ENCODE peak calls at places on chromosomes 5 and 9, in ten cellular contexts. One of them, this sample, is unnamed.

GRCh38 chr5:144183254-144183889 is 12.7 kb downstream of the KCTD16 start:
- DNase-seq in activated effector memory CD4-positive, alpha-beta T cell treated with anti-CD3 and anti-CD28 coated beads, Interleukin-2, amount 50 U/mL, for 16 hours: no peak
- DNase-seq in stimulated activated CD8-positive, alpha-beta memory T cell treated with anti-CD3 and anti-CD28 coated beads, Interleukin-12 subunit alpha, Interleukin-12 subunit beta, amount 100 ng/mL, for 1 hour: no peak
- DNase-seq in ecto neural progenitor cell: no peak
- DNase-seq in NCI-H1105: no peak
- DNase-seq in NCI-H446 treated with DMSO at 0.1 percent for 48 hours: peak
- DNase-seq in NCI-H187 treated with DMSO at 0.1 percent for 48 hours: no peak
- DNase-seq in nephron progenitor cell: no peak
- DNase-seq in lung: no peak
- DNase-seq in mesendoderm: no peak
- DNase-seq in this sample: no peak

GRCh38 chr5:29548262-29548661 is 1645.2 kb upstream of the CDH6 start:
- DNase-seq in activated effector memory CD4-positive, alpha-beta T cell treated with anti-CD3 and anti-CD28 coated beads, Interleukin-2, amount 50 U/mL, for 16 hours: no peak
- DNase-seq in stimulated activated CD8-positive, alpha-beta memory T cell treated with anti-CD3 and anti-CD28 coated beads, Interleukin-12 subunit alpha, Interleukin-12 subunit beta, amount 100 ng/mL, for 1 hour: no peak
- DNase-seq in ecto neural progenitor cell: no peak
- DNase-seq in NCI-H1105: no peak
- DNase-seq in NCI-H446 treated with DMSO at 0.1 percent for 48 hours: no peak
- DNase-seq in NCI-H187 treated with DMSO at 0.1 percent for 48 hours: no peak
- DNase-seq in nephron progenitor cell: no peak
- DNase-seq in lung: no peak
- DNase-seq in mesendoderm: no peak
- DNase-seq in this sample: no peak

GRCh38 chr9:34986541-34987047 is 3.0 kb upstream of the DNAJB5 start:
- DNase-seq in activated effector memory CD4-positive, alpha-beta T cell treated with anti-CD3 and anti-CD28 coated beads, Interleukin-2, amount 50 U/mL, for 16 hours: peak
- DNase-seq in stimulated activated CD8-positive, alpha-beta memory T cell treated with anti-CD3 and anti-CD28 coated beads, Interleukin-12 subunit alpha, Interleukin-12 subunit beta, amount 100 ng/mL, for 1 hour: no peak
- DNase-seq in ecto neural progenitor cell: peak
- DNase-seq in NCI-H1105: peak
- DNase-seq in NCI-H446 treated with DMSO at 0.1 percent for 48 hours: no peak
- DNase-seq in NCI-H187 treated with DMSO at 0.1 percent for 48 hours: no peak
- DNase-seq in nephron progenitor cell: peak
- DNase-seq in lung: no peak
- DNase-seq in mesendoderm: peak
- DNase-seq in this sample: peak

GRCh38 chr5:14156611-14157493 is 13.7 kb downstream of the TRIO start:
- DNase-seq in activated effector memory CD4-positive, alpha-beta T cell treated with anti-CD3 and anti-CD28 coated beads, Interleukin-2, amount 50 U/mL, for 16 hours: no peak
- DNase-seq in stimulated activated CD8-positive, alpha-beta memory T cell treated with anti-CD3 and anti-CD28 coated beads, Interleukin-12 subunit alpha, Interleukin-12 subunit beta, amount 100 ng/mL, for 1 hour: no peak
- DNase-seq in ecto neural progenitor cell: no peak
- DNase-seq in NCI-H1105: no peak
- DNase-seq in NCI-H446 treated with DMSO at 0.1 percent for 48 hours: peak
- DNase-seq in NCI-H187 treated with DMSO at 0.1 percent for 48 hours: peak
- DNase-seq in nephron progenitor cell: no peak
- DNase-seq in lung: no peak
- DNase-seq in mesendoderm: peak
- DNase-seq in this sample: peak

GRCh38 chr9:5910413-5911057 is 19.8 kb downstream of the MLANA start:
- DNase-seq in activated effector memory CD4-positive, alpha-beta T cell treated with anti-CD3 and anti-CD28 coated beads, Interleukin-2, amount 50 U/mL, for 16 hours: no peak
- DNase-seq in stimulated activated CD8-positive, alpha-beta memory T cell treated with anti-CD3 and anti-CD28 coated beads, Interleukin-12 subunit alpha, Interleukin-12 subunit beta, amount 100 ng/mL, for 1 hour: no peak
- DNase-seq in ecto neural progenitor cell: no peak
- DNase-seq in NCI-H1105: no peak
- DNase-seq in NCI-H446 treated with DMSO at 0.1 percent for 48 hours: no peak
- DNase-seq in NCI-H187 treated with DMSO at 0.1 percent for 48 hours: no peak
- DNase-seq in nephron progenitor cell: no peak
- DNase-seq in lung: no peak
- DNase-seq in mesendoderm: no peak
- DNase-seq in this sample: no peak

GRCh38 chr5:112373888-112374287 is 45.2 kb downstream of the EPB41L4A start:
- DNase-seq in activated effector memory CD4-positive, alpha-beta T cell treated with anti-CD3 and anti-CD28 coated beads, Interleukin-2, amount 50 U/mL, for 16 hours: no peak
- DNase-seq in stimulated activated CD8-positive, alpha-beta memory T cell treated with anti-CD3 and anti-CD28 coated beads, Interleukin-12 subunit alpha, Interleukin-12 subunit beta, amount 100 ng/mL, for 1 hour: no peak
- DNase-seq in ecto neural progenitor cell: no peak
- DNase-seq in NCI-H1105: no peak
- DNase-seq in NCI-H446 treated with DMSO at 0.1 percent for 48 hours: no peak
- DNase-seq in NCI-H187 treated with DMSO at 0.1 percent for 48 hours: no peak
- DNase-seq in nephron progenitor cell: no peak
- DNase-seq in lung: no peak
- DNase-seq in mesendoderm: no peak
- DNase-seq in this sample: no peak

GRCh38 chr5:24272735-24273134 is 372.0 kb downstream of the CDH10 start:
- DNase-seq in activated effector memory CD4-positive, alpha-beta T cell treated with anti-CD3 and anti-CD28 coated beads, Interleukin-2, amount 50 U/mL, for 16 hours: no peak
- DNase-seq in stimulated activated CD8-positive, alpha-beta memory T cell treated with anti-CD3 and anti-CD28 coated beads, Interleukin-12 subunit alpha, Interleukin-12 subunit beta, amount 100 ng/mL, for 1 hour: no peak
- DNase-seq in ecto neural progenitor cell: no peak
- DNase-seq in NCI-H1105: no peak
- DNase-seq in NCI-H446 treated with DMSO at 0.1 percent for 48 hours: no peak
- DNase-seq in NCI-H187 treated with DMSO at 0.1 percent for 48 hours: no peak
- DNase-seq in nephron progenitor cell: no peak
- DNase-seq in lung: no peak
- DNase-seq in mesendoderm: no peak
- DNase-seq in this sample: no peak

GRCh38 chr5:96344678-96345612 is 88.1 kb downstream of the PCSK1 start:
- DNase-seq in activated effector memory CD4-positive, alpha-beta T cell treated with anti-CD3 and anti-CD28 coated beads, Interleukin-2, amount 50 U/mL, for 16 hours: no peak
- DNase-seq in stimulated activated CD8-positive, alpha-beta memory T cell treated with anti-CD3 and anti-CD28 coated beads, Interleukin-12 subunit alpha, Interleukin-12 subunit beta, amount 100 ng/mL, for 1 hour: no peak
- DNase-seq in ecto neural progenitor cell: no peak
- DNase-seq in NCI-H1105: peak
- DNase-seq in NCI-H446 treated with DMSO at 0.1 percent for 48 hours: peak
- DNase-seq in NCI-H187 treated with DMSO at 0.1 percent for 48 hours: peak
- DNase-seq in nephron progenitor cell: no peak
- DNase-seq in lung: no peak
- DNase-seq in mesendoderm: peak
- DNase-seq in this sample: no peak

GRCh38 chr5:110361501-110361900 is 365.0 kb downstream of the TMEM232 start:
- DNase-seq in activated effector memory CD4-positive, alpha-beta T cell treated with anti-CD3 and anti-CD28 coated beads, Interleukin-2, amount 50 U/mL, for 16 hours: no peak
- DNase-seq in stimulated activated CD8-positive, alpha-beta memory T cell treated with anti-CD3 and anti-CD28 coated beads, Interleukin-12 subunit alpha, Interleukin-12 subunit beta, amount 100 ng/mL, for 1 hour: no peak
- DNase-seq in ecto neural progenitor cell: no peak
- DNase-seq in NCI-H1105: no peak
- DNase-seq in NCI-H446 treated with DMSO at 0.1 percent for 48 hours: no peak
- DNase-seq in NCI-H187 treated with DMSO at 0.1 percent for 48 hours: no peak
- DNase-seq in nephron progenitor cell: no peak
- DNase-seq in lung: no peak
- DNase-seq in mesendoderm: no peak
- DNase-seq in this sample: peak

This sample was measured in islet precursor cell.